ENCODE peak calls at places on chromosomes 7 and 10, in eight cellular contexts. One of them, this sample, is unnamed.

GRCh38 chr7:21260939-21261338 is 166.9 kb upstream of the SP4 start:
- DNase-seq in stomach: no peak
- DNase-seq in lower lobe of right lung: no peak
- DNase-seq in ovary: no peak
- DNase-seq in right atrium auricular region: no peak
- DNase-seq in effector memory CD4-positive, alpha-beta T cell: no peak
- DNase-seq in right lobe of liver: no peak
- DNase-seq in thoracic aorta: no peak
- DNase-seq in this sample: no peak

GRCh38 chr7:7858559-7858958 is 110.0 kb upstream of the GLCCI1 start:
- DNase-seq in stomach: no peak
- DNase-seq in lower lobe of right lung: no peak
- DNase-seq in ovary: no peak
- DNase-seq in right atrium auricular region: no peak
- DNase-seq in effector memory CD4-positive, alpha-beta T cell: no peak
- DNase-seq in right lobe of liver: no peak
- DNase-seq in thoracic aorta: no peak
- DNase-seq in this sample: no peak

GRCh38 chr10:60367431-60367830 is 22.2 kb downstream of the ANK3 start:
- DNase-seq in stomach: no peak
- DNase-seq in lower lobe of right lung: no peak
- DNase-seq in ovary: no peak
- DNase-seq in right atrium auricular region: no peak
- DNase-seq in effector memory CD4-positive, alpha-beta T cell: no peak
- DNase-seq in right lobe of liver: no peak
- DNase-seq in thoracic aorta: no peak
- DNase-seq in this sample: no peak

GRCh38 chr7:126768836-126769235 is 483.9 kb downstream of the GRM8 start:
- DNase-seq in stomach: no peak
- DNase-seq in lower lobe of right lung: no peak
- DNase-seq in ovary: no peak
- DNase-seq in right atrium auricular region: no peak
- DNase-seq in effector memory CD4-positive, alpha-beta T cell: no peak
- DNase-seq in right lobe of liver: no peak
- DNase-seq in thoracic aorta: no peak
- DNase-seq in this sample: no peak

GRCh38 chr7:101945034-101945758 is 127.8 kb downstream of the CUX1 start:
- DNase-seq in stomach: no peak
- DNase-seq in lower lobe of right lung: no peak
- DNase-seq in ovary: no peak
- DNase-seq in right atrium auricular region: no peak
- DNase-seq in effector memory CD4-positive, alpha-beta T cell: no peak
- DNase-seq in right lobe of liver: peak; percentile 79
- DNase-seq in thoracic aorta: no peak
- DNase-seq in this sample: no peak

GRCh38 chr7:7996568-7996967 is 28.0 kb downstream of the GLCCI1 start:
- DNase-seq in stomach: no peak
- DNase-seq in lower lobe of right lung: no peak
- DNase-seq in ovary: no peak
- DNase-seq in right atrium auricular region: no peak
- DNase-seq in effector memory CD4-positive, alpha-beta T cell: no peak
- DNase-seq in right lobe of liver: no peak
- DNase-seq in thoracic aorta: no peak
- DNase-seq in this sample: no peak

GRCh38 chr7:137933270-137934017 is 68.4 kb downstream of the CREB3L2 start:
- DNase-seq in stomach: no peak
- DNase-seq in lower lobe of right lung: no peak
- DNase-seq in ovary: peak; percentile 70
- DNase-seq in right atrium auricular region: no peak
- DNase-seq in effector memory CD4-positive, alpha-beta T cell: no peak
- DNase-seq in right lobe of liver: no peak
- DNase-seq in thoracic aorta: no peak
- DNase-seq in this sample: peak; percentile 47

GRCh38 chr10:10804998-10805737 is 212.5 kb upstream of the CELF2 start:
- DNase-seq in stomach: no peak
- DNase-seq in lower lobe of right lung: no peak
- DNase-seq in ovary: no peak
- DNase-seq in right atrium auricular region: no peak
- DNase-seq in effector memory CD4-positive, alpha-beta T cell: no peak
- DNase-seq in right lobe of liver: no peak
- DNase-seq in thoracic aorta: no peak
- DNase-seq in this sample: no peak

GRCh38 chr10:637221-637620 is 52.2 kb downstream of the DIP2C start:
- DNase-seq in stomach: no peak
- DNase-seq in lower lobe of right lung: no peak
- DNase-seq in ovary: no peak
- DNase-seq in right atrium auricular region: no peak
- DNase-seq in effector memory CD4-positive, alpha-beta T cell: no peak
- DNase-seq in right lobe of liver: no peak
- DNase-seq in thoracic aorta: no peak
- DNase-seq in this sample: no peak

GRCh38 chr7:18495412-18496335 is at the start of gene HDAC9:
- DNase-seq in stomach: no peak
- DNase-seq in lower lobe of right lung: no peak
- DNase-seq in ovary: peak; percentile 12
- DNase-seq in right atrium auricular region: peak; percentile 64
- DNase-seq in effector memory CD4-positive, alpha-beta T cell: no peak
- DNase-seq in right lobe of liver: no peak
- DNase-seq in thoracic aorta: no peak
- DNase-seq in this sample: peak; percentile 49

GRCh38 chr7:103951311-103951710 is 38.1 kb downstream of the RELN start:
- DNase-seq in stomach: no peak
- DNase-seq in lower lobe of right lung: no peak
- DNase-seq in ovary: no peak
- DNase-seq in right atrium auricular region: no peak
- DNase-seq in effector memory CD4-positive, alpha-beta T cell: no peak
- DNase-seq in right lobe of liver: no peak
- DNase-seq in thoracic aorta: no peak
- DNase-seq in this sample: no peak

GRCh38 chr7:159071260-159071659 is 73.4 kb downstream of the VIPR2 start:
- DNase-seq in stomach: no peak
- DNase-seq in lower lobe of right lung: no peak
- DNase-seq in ovary: no peak
- DNase-seq in right atrium auricular region: no peak
- DNase-seq in effector memory CD4-positive, alpha-beta T cell: no peak
- DNase-seq in right lobe of liver: no peak
- DNase-seq in thoracic aorta: no peak
- DNase-seq in this sample: no peak

DNA sequence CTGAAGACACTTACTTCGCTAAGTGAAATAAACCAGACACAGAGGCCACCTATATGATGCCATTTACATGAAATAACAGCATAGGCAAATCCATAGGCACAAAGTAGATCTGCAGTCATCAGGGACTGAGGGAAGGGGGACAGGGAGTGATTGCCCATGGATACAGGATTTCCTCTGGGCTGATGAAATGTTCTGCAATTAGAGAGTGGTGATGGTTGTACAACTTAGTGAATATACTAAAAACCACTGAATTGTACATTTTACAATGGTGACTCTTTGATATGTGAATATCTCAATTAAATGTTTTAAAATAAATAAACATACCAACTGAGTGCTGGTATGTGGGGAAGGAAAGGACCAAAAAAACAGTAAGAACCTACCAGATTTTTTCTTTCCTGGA is 20.4 kb downstream of the PPA1 start:
- DNase-seq in stomach: no peak
- DNase-seq in lower lobe of right lung: no peak
- DNase-seq in ovary: no peak
- DNase-seq in right atrium auricular region: no peak
- DNase-seq in effector memory CD4-positive, alpha-beta T cell: no peak
- DNase-seq in right lobe of liver: no peak
- DNase-seq in thoracic aorta: no peak
- DNase-seq in this sample: no peak
- H3K36me3 ChIP-seq in stomach: peaks cover 96% of the 10 kb centered on the region
- H3K36me3 ChIP-seq in lower lobe of right lung: peaks cover 99% of the 10 kb centered on the region
- H3K36me3 ChIP-seq in ovary: no peaks in the 10 kb centered on the region
- H3K36me3 ChIP-seq in right atrium auricular region: peaks cover 71% of the 10 kb centered on the region
- H3K36me3 ChIP-seq in effector memory CD4-positive, alpha-beta T cell: peaks cover 35% of the 10 kb centered on the region
- H3K36me3 ChIP-seq in right lobe of liver: peaks cover 72% of the 10 kb centered on the region
- H3K36me3 ChIP-seq in thoracic aorta: peaks cover 22% of the 10 kb centered on the region
- H3K36me3 ChIP-seq in this sample: peaks cover 78% of the 10 kb centered on the region

DNA sequence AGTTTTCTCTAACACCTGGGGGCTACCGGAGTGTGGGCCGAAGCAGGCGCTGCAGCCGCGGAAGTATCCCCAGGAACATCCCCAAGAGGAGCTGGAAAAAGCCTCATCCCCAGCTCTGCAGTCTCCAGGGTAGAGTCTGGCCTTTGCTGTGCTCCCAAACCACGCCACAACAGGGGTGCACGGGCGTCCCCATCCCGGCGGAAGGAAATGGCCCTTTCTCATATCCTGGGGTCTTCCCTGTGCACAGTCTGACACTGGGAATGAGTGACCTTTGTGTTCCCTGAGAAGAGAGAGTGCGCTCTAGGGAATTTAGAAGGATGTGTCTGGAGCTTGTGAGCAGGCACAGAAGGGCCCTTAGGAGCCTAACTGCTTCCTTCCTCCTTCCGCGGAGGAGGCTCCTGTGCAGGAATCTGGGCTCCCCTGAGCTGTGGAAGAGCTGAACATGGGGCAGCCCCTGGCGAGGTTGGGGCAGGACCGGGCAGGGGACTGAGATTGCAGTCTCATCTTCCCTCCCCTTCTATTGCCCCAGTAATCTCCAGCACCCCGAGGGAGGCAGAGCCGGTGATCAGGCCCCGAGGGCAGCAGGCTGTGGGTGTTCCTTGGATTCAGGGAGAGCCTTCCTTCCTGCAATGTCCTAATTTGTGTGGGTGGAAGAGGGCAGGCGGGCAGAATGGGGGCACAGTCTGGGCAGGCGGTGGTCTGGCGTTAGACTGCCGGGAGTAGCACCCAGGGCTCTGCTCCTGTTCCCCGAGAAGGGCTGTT is 1.3 kb downstream of the REPIN1 start:
- DNase-seq in stomach: no peak
- DNase-seq in lower lobe of right lung: no peak
- DNase-seq in ovary: no peak
- DNase-seq in right atrium auricular region: no peak
- DNase-seq in effector memory CD4-positive, alpha-beta T cell: no peak
- DNase-seq in right lobe of liver: no peak
- DNase-seq in thoracic aorta: no peak
- DNase-seq in this sample: peak; percentile 39
- H3K36me3 ChIP-seq in stomach: peaks cover 39% of the 10 kb centered on the region
- H3K36me3 ChIP-seq in lower lobe of right lung: peaks cover 50% of the 10 kb centered on the region
- H3K36me3 ChIP-seq in ovary: no peaks in the 10 kb centered on the region
- H3K36me3 ChIP-seq in right atrium auricular region: peaks cover 41% of the 10 kb centered on the region
- H3K36me3 ChIP-seq in effector memory CD4-positive, alpha-beta T cell: peaks cover 15% of the 10 kb centered on the region
- H3K36me3 ChIP-seq in right lobe of liver: peaks cover 28% of the 10 kb centered on the region
- H3K36me3 ChIP-seq in thoracic aorta: peaks cover 30% of the 10 kb centered on the region
- H3K36me3 ChIP-seq in this sample: peaks cover 11% of the 10 kb centered on the region

GRCh38 chr10:69261184-69261583 is 17.1 kb upstream of the HK1 start:
- DNase-seq in stomach: no peak
- DNase-seq in lower lobe of right lung: no peak
- DNase-seq in ovary: no peak
- DNase-seq in right atrium auricular region: no peak
- DNase-seq in effector memory CD4-positive, alpha-beta T cell: no peak
- DNase-seq in right lobe of liver: no peak
- DNase-seq in thoracic aorta: no peak
- DNase-seq in this sample: no peak

GRCh38 chr10:69265521-69265920 is 12.8 kb upstream of the HK1 start:
- DNase-seq in stomach: no peak
- DNase-seq in lower lobe of right lung: no peak
- DNase-seq in ovary: no peak
- DNase-seq in right atrium auricular region: no peak
- DNase-seq in effector memory CD4-positive, alpha-beta T cell: no peak
- DNase-seq in right lobe of liver: no peak
- DNase-seq in thoracic aorta: no peak
- DNase-seq in this sample: no peak

GRCh38 chr10:69254877-69255276 is 23.4 kb upstream of the HK1 start:
- DNase-seq in stomach: no peak
- DNase-seq in lower lobe of right lung: no peak
- DNase-seq in ovary: no peak
- DNase-seq in right atrium auricular region: no peak
- DNase-seq in effector memory CD4-positive, alpha-beta T cell: no peak
- DNase-seq in right lobe of liver: no peak
- DNase-seq in thoracic aorta: no peak
- DNase-seq in this sample: no peak

GRCh38 chr10:69262249-69262864 is 15.9 kb upstream of the HK1 start:
- DNase-seq in stomach: no peak
- DNase-seq in lower lobe of right lung: no peak
- DNase-seq in ovary: no peak
- DNase-seq in right atrium auricular region: no peak
- DNase-seq in effector memory CD4-positive, alpha-beta T cell: no peak
- DNase-seq in right lobe of liver: no peak
- DNase-seq in thoracic aorta: no peak
- DNase-seq in this sample: no peak

GRCh38 chr10:69259547-69260243 is 18.6 kb upstream of the HK1 start:
- DNase-seq in stomach: no peak
- DNase-seq in lower lobe of right lung: no peak
- DNase-seq in ovary: no peak
- DNase-seq in right atrium auricular region: no peak
- DNase-seq in effector memory CD4-positive, alpha-beta T cell: no peak
- DNase-seq in right lobe of liver: no peak
- DNase-seq in thoracic aorta: no peak
- DNase-seq in this sample: no peak
- H3K36me3 ChIP-seq in stomach: no peaks in the 10 kb centered on the region
- H3K36me3 ChIP-seq in lower lobe of right lung: no peaks in the 10 kb centered on the region
- H3K36me3 ChIP-seq in ovary: no peaks in the 10 kb centered on the region
- H3K36me3 ChIP-seq in right atrium auricular region: no peaks in the 10 kb centered on the region
- H3K36me3 ChIP-seq in effector memory CD4-positive, alpha-beta T cell: no peaks in the 10 kb centered on the region
- H3K36me3 ChIP-seq in right lobe of liver: no peaks in the 10 kb centered on the region
- H3K36me3 ChIP-seq in thoracic aorta: no peaks in the 10 kb centered on the region
- H3K36me3 ChIP-seq in this sample: no peaks in the 10 kb centered on the region

DNA sequence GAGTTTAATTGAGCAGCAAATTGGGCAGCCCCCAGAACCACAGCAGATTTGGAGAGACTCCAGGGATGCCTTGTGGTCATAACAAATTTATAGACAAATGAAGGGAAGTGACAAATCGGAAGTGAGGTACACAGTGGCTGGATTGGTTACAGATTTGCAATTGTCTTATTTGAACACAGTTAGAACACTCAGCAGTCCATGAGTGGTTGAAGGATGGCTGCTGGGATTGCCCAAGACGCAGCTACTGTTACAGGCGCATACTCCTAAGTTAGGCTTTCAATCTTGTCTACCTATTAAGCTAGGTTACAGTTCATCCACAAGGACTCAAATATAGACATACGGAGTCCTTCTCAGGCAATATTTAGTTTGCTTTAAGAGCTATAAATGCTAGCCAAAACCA is 7.4 kb downstream of the ACADSB start:
- DNase-seq in stomach: no peak
- DNase-seq in lower lobe of right lung: no peak
- DNase-seq in ovary: no peak
- DNase-seq in right atrium auricular region: no peak
- DNase-seq in effector memory CD4-positive, alpha-beta T cell: no peak
- DNase-seq in right lobe of liver: no peak
- DNase-seq in thoracic aorta: no peak
- DNase-seq in this sample: no peak
- H3K36me3 ChIP-seq in stomach: peaks cover 5% of the 10 kb centered on the region
- H3K36me3 ChIP-seq in lower lobe of right lung: no peaks in the 10 kb centered on the region
- H3K36me3 ChIP-seq in ovary: no peaks in the 10 kb centered on the region
- H3K36me3 ChIP-seq in right atrium auricular region: no peaks in the 10 kb centered on the region
- H3K36me3 ChIP-seq in effector memory CD4-positive, alpha-beta T cell: no peaks in the 10 kb centered on the region
- H3K36me3 ChIP-seq in right lobe of liver: no peaks in the 10 kb centered on the region
- H3K36me3 ChIP-seq in thoracic aorta: no peaks in the 10 kb centered on the region
- H3K36me3 ChIP-seq in this sample: no peaks in the 10 kb centered on the region

GRCh38 chr10:18577823-18578685 is 73.3 kb downstream of the NSUN6 start:
- DNase-seq in stomach: no peak
- DNase-seq in lower lobe of right lung: no peak
- DNase-seq in ovary: no peak
- DNase-seq in right atrium auricular region: no peak
- DNase-seq in effector memory CD4-positive, alpha-beta T cell: no peak
- DNase-seq in right lobe of liver: no peak
- DNase-seq in thoracic aorta: no peak
- DNase-seq in this sample: no peak
- H3K36me3 ChIP-seq in stomach: peaks cover 49% of the 10 kb centered on the region
- H3K36me3 ChIP-seq in lower lobe of right lung: peaks cover 16% of the 10 kb centered on the region
- H3K36me3 ChIP-seq in ovary: no peaks in the 10 kb centered on the region
- H3K36me3 ChIP-seq in right atrium auricular region: peaks cover 12% of the 10 kb centered on the region
- H3K36me3 ChIP-seq in effector memory CD4-positive, alpha-beta T cell: peaks cover 28% of the 10 kb centered on the region
- H3K36me3 ChIP-seq in right lobe of liver: peaks cover 32% of the 10 kb centered on the region
- H3K36me3 ChIP-seq in thoracic aorta: no peaks in the 10 kb centered on the region
- H3K36me3 ChIP-seq in this sample: peaks cover 9% of the 10 kb centered on the region

This sample was measured in SK-N-SH.